ENCODE peak calls at places on chromosomes 12 and 14, in four cellular contexts. One of them, this sample, is unnamed.

GRCh38 chr14:102370305-102370809 is 7.6 kb downstream of the TECPR2 start:
- DNase-seq in lower lobe of right lung: peak; percentile 53
- DNase-seq in endodermal cell: peak; percentile 44
- DNase-seq in left lung: no peak
- DNase-seq in this sample: no peak

GRCh38 chr12:66753810-66754209 is 74.9 kb upstream of the GRIP1 start:
- DNase-seq in lower lobe of right lung: no peak
- DNase-seq in endodermal cell: no peak
- DNase-seq in left lung: no peak
- DNase-seq in this sample: no peak

GRCh38 chr14:75720828-75721227 is 59.8 kb downstream of the TTLL5 start:
- DNase-seq in lower lobe of right lung: no peak
- DNase-seq in endodermal cell: no peak
- DNase-seq in left lung: no peak
- DNase-seq in this sample: no peak

GRCh38 chr14:101174522-101174838 is 271.0 kb upstream of the RTL1 start:
- DNase-seq in lower lobe of right lung: no peak
- DNase-seq in endodermal cell: no peak
- DNase-seq in left lung: peak; percentile 82
- DNase-seq in this sample: peak; percentile 83

GRCh38 chr12:69055706-69056105 is 122.7 kb upstream of the CPM start:
- DNase-seq in lower lobe of right lung: no peak
- DNase-seq in endodermal cell: no peak
- DNase-seq in left lung: no peak
- DNase-seq in this sample: no peak

GRCh38 chr14:88437659-88438058 is 52.2 kb downstream of the SPATA7 start:
- DNase-seq in lower lobe of right lung: no peak
- DNase-seq in endodermal cell: no peak
- DNase-seq in left lung: no peak
- DNase-seq in this sample: no peak

GRCh38 chr12:102883204-102883799 is 33.7 kb downstream of the PAH start:
- DNase-seq in lower lobe of right lung: peak; percentile 52
- DNase-seq in endodermal cell: peak; percentile 93
- DNase-seq in left lung: no peak
- DNase-seq in this sample: no peak

GRCh38 chr12:4909397-4909733 is 340 bp upstream of the KCNA1 start:
- DNase-seq in lower lobe of right lung: no peak
- DNase-seq in endodermal cell: peak; percentile 78
- DNase-seq in left lung: peak; percentile 72
- DNase-seq in this sample: peak; percentile 85

GRCh38 chr12:105960319-105961076 is 178.3 kb downstream of the NUAK1 start:
- DNase-seq in lower lobe of right lung: peak; percentile 64
- DNase-seq in endodermal cell: no peak
- DNase-seq in left lung: no peak
- DNase-seq in this sample: no peak

GRCh38 chr14:95675486-95675885 is 10.7 kb upstream of the TCL1B start:
- DNase-seq in lower lobe of right lung: no peak
- DNase-seq in endodermal cell: no peak
- DNase-seq in left lung: no peak
- DNase-seq in this sample: no peak

GRCh38 chr12:48779869-48780268 is 9.0 kb downstream of the ADCY6 start:
- DNase-seq in lower lobe of right lung: no peak
- DNase-seq in endodermal cell: no peak
- DNase-seq in left lung: peak; percentile 8
- DNase-seq in this sample: no peak

GRCh38 chr14:76589246-76589645 is 172.0 kb upstream of the VASH1 start:
- DNase-seq in lower lobe of right lung: no peak
- DNase-seq in endodermal cell: no peak
- DNase-seq in left lung: no peak
- DNase-seq in this sample: no peak

GRCh38 chr14:63266106-63266505 is 52.6 kb downstream of the GPHB5 start:
- DNase-seq in lower lobe of right lung: no peak
- DNase-seq in endodermal cell: peak; percentile 75
- DNase-seq in left lung: no peak
- DNase-seq in this sample: no peak

GRCh38 chr12:16685107-16685506 is 79.1 kb upstream of the LMO3 start:
- DNase-seq in lower lobe of right lung: no peak
- DNase-seq in endodermal cell: no peak
- DNase-seq in left lung: no peak
- DNase-seq in this sample: no peak

GRCh38 chr12:109309441-109310246 is 560 bp upstream of the FOXN4 start:
- DNase-seq in lower lobe of right lung: no peak
- DNase-seq in endodermal cell: no peak
- DNase-seq in left lung: no peak
- DNase-seq in this sample: no peak

GRCh38 chr12:51368640-51369517 is 22.3 kb downstream of the GALNT6 start:
- DNase-seq in lower lobe of right lung: peak; percentile 64
- DNase-seq in endodermal cell: peak; percentile 79
- DNase-seq in left lung: peak; percentile 82
- DNase-seq in this sample: no peak

GRCh38 chr14:78286210-78286609 is 116.0 kb downstream of the NRXN3 start:
- DNase-seq in lower lobe of right lung: no peak
- DNase-seq in endodermal cell: peak; percentile 59
- DNase-seq in left lung: no peak
- DNase-seq in this sample: no peak

GRCh38 chr14:90760591-90761316 is 55.5 kb downstream of the TTC7B start:
- DNase-seq in lower lobe of right lung: no peak
- DNase-seq in endodermal cell: peak; percentile 61
- DNase-seq in left lung: no peak
- DNase-seq in this sample: peak; percentile 66

GRCh38 chr12:113697646-113698504 is 226.2 kb upstream of the LHX5 start:
- DNase-seq in lower lobe of right lung: no peak
- DNase-seq in endodermal cell: peak; percentile 78
- DNase-seq in left lung: no peak
- DNase-seq in this sample: no peak

GRCh38 chr14:105144666-105145380 is 23.8 kb downstream of the JAG2 start:
- DNase-seq in lower lobe of right lung: no peak
- DNase-seq in endodermal cell: peak; percentile 48
- DNase-seq in left lung: peak; percentile 70
- DNase-seq in this sample: no peak

GRCh38 chr12:6328945-6329692 is 12.8 kb downstream of the TNFRSF1A start:
- DNase-seq in lower lobe of right lung: no peak
- DNase-seq in endodermal cell: peak; percentile 88
- DNase-seq in left lung: no peak
- DNase-seq in this sample: no peak

GRCh38 chr14:103552011-103552797 is 10.3 kb downstream of the BAG5 start:
- DNase-seq in lower lobe of right lung: peak; percentile 68
- DNase-seq in endodermal cell: no peak
- DNase-seq in left lung: peak; percentile 80
- DNase-seq in this sample: no peak

GRCh38 chr14:31377433-31377832 is 42.9 kb downstream of the HEATR5A start:
- DNase-seq in lower lobe of right lung: no peak
- DNase-seq in endodermal cell: no peak
- DNase-seq in left lung: no peak
- DNase-seq in this sample: no peak

GRCh38 chr12:14207946-14208612 is 157.4 kb upstream of the ATF7IP start:
- DNase-seq in lower lobe of right lung: no peak
- DNase-seq in endodermal cell: no peak
- DNase-seq in left lung: no peak
- DNase-seq in this sample: no peak

GRCh38 chr14:21917699-21918436 is 244.2 kb upstream of the OR4E1 start:
- DNase-seq in lower lobe of right lung: no peak
- DNase-seq in endodermal cell: peak; percentile 68
- DNase-seq in left lung: no peak
- DNase-seq in this sample: no peak

GRCh38 chr14:73877790-73878189 is 8.9 kb upstream of the ZNF410 start:
- DNase-seq in lower lobe of right lung: peak; percentile 65
- DNase-seq in endodermal cell: no peak
- DNase-seq in left lung: no peak
- DNase-seq in this sample: no peak
- H3K9me3 ChIP-seq in lower lobe of right lung: no peaks in the 10 kb centered on the region
- H3K9me3 ChIP-seq in endodermal cell: no peaks in the 10 kb centered on the region
- H3K9me3 ChIP-seq in left lung: no peaks in the 10 kb centered on the region
- H3K9me3 ChIP-seq in this sample: no peaks in the 10 kb centered on the region

DNA sequence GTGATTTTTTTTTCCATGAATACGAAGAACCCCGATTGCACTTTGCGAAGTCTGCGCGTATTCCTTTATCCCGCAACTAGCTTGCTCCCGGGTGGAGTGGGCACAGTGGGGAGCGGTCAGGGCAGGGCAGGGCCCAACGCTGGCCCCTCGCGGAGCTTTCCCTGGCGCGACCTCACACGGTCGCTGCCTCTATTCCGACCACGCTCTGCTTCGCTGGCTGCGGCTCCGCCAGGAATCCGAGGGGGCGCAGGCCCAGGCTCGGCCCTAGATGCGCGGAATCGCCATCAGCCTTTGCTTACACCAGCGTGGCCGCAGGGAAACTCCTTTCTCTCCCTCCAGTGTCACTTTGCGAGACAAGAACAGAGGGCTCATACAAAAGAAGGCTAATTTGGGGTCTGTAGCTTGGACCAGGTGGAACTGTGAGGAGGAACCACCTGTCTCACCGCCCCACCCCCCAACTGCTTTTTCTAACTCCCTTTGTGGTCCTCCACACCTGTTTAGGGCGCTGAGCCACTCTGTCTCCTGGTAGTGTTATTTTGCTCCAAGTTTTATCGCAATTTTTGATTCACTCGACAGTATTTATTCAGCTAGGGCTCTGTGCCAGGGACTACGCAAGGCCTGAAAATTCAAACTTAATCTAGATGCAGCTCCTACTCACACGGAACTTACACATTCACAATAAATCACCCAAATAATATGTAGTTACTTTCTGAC is 3.1 kb upstream of the NKX2-1 start:
- DNase-seq in lower lobe of right lung: no peak
- DNase-seq in endodermal cell: peak; percentile 59
- DNase-seq in left lung: peak; percentile 66
- DNase-seq in this sample: peak; percentile 80
- H3K9me3 ChIP-seq in lower lobe of right lung: no peaks in the 10 kb centered on the region
- H3K9me3 ChIP-seq in endodermal cell: no peaks in the 10 kb centered on the region
- H3K9me3 ChIP-seq in left lung: no peaks in the 10 kb centered on the region
- H3K9me3 ChIP-seq in this sample: no peaks in the 10 kb centered on the region

DNA sequence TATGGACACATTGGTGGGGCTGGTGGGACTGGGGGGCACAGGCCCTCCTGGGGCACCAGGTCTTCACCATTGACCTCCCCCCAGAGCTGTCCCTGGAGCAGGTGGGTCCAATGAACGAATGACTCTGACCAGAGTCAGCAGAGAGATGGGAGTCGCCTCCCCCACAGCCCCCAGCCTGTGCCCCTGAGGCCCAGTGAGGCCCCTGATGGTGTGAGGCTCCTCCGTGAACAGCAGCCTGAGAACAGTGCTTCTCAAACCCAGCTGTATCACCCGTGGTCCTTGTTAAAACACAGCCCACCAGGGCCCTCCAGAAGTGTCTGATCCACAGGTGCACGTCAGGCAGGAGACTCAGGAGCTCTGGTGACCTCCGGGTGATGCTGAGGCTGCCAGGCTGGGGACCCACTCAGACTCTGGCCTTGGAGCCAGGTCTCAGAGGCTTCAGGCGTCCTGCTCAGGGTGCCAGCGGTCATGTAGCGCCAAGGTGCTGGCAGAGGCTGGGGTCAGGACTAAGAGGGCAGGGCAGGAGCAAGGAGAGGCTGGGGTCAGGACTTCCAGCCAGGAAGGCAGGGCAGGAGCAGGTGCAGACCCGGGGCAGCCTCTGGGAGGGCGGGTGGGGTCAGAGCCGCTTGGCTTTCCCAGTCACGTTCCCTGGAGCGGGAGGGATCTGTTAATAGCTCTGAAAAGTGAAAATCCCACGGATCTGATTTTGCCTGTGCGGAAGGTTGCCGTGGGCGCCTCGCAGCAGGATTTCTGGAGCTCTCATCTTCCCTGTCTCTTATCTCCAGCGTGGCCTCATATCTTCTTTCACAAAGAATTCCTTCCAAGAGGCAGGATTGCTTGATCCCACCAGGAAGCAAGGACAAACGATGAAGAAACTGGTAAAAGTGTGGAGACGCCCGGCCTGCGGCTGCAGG is 35.0 kb downstream of the GALNT9 start:
- DNase-seq in lower lobe of right lung: peak; percentile 27
- DNase-seq in endodermal cell: no peak
- DNase-seq in left lung: peak; percentile 37
- DNase-seq in this sample: no peak
- H3K9me3 ChIP-seq in lower lobe of right lung: no peaks in the 10 kb centered on the region
- H3K9me3 ChIP-seq in endodermal cell: peaks cover 58% of the 10 kb centered on the region
- H3K9me3 ChIP-seq in left lung: no peaks in the 10 kb centered on the region
- H3K9me3 ChIP-seq in this sample: no peaks in the 10 kb centered on the region

GRCh38 chr14:106809615-106810014 is 1283.2 kb downstream of the TMEM121 start:
- DNase-seq in lower lobe of right lung: no peak
- DNase-seq in endodermal cell: no peak
- DNase-seq in left lung: no peak
- DNase-seq in this sample: peak; percentile 78

GRCh38 chr14:106807493-106807892 is 1281.1 kb downstream of the TMEM121 start:
- DNase-seq in lower lobe of right lung: no peak
- DNase-seq in endodermal cell: no peak
- DNase-seq in left lung: no peak
- DNase-seq in this sample: peak; percentile 64

GRCh38 chr14:106808458-106808857 is 1282.1 kb downstream of the TMEM121 start:
- DNase-seq in lower lobe of right lung: no peak
- DNase-seq in endodermal cell: no peak
- DNase-seq in left lung: no peak
- DNase-seq in this sample: peak; percentile 57

GRCh38 chr14:106811167-106811566 is 1284.8 kb downstream of the TMEM121 start:
- DNase-seq in lower lobe of right lung: no peak
- DNase-seq in endodermal cell: no peak
- DNase-seq in left lung: no peak
- DNase-seq in this sample: peak; percentile 34

GRCh38 chr14:106808907-106809306 is 1282.5 kb downstream of the TMEM121 start:
- DNase-seq in lower lobe of right lung: no peak
- DNase-seq in endodermal cell: no peak
- DNase-seq in left lung: no peak
- DNase-seq in this sample: no peak
- H3K9me3 ChIP-seq in lower lobe of right lung: no peaks in the 10 kb centered on the region
- H3K9me3 ChIP-seq in endodermal cell: peaks cover 64% of the 10 kb centered on the region
- H3K9me3 ChIP-seq in left lung: no peaks in the 10 kb centered on the region
- H3K9me3 ChIP-seq in this sample: no peaks in the 10 kb centered on the region

GRCh38 chr12:132926417-132926833 is 29.7 kb downstream of the ZNF605 start:
- DNase-seq in lower lobe of right lung: no peak
- DNase-seq in endodermal cell: no peak
- DNase-seq in left lung: no peak
- DNase-seq in this sample: no peak

GRCh38 chr12:132923356-132923909 is 32.7 kb downstream of the ZNF605 start:
- DNase-seq in lower lobe of right lung: no peak
- DNase-seq in endodermal cell: no peak
- DNase-seq in left lung: no peak
- DNase-seq in this sample: no peak

GRCh38 chr12:132922676-132923075 is 33.4 kb downstream of the ZNF605 start:
- DNase-seq in lower lobe of right lung: no peak
- DNase-seq in endodermal cell: no peak
- DNase-seq in left lung: no peak
- DNase-seq in this sample: no peak

GRCh38 chr12:132925597-132926416 is 30.3 kb downstream of the ZNF605 start:
- DNase-seq in lower lobe of right lung: no peak
- DNase-seq in endodermal cell: no peak
- DNase-seq in left lung: no peak
- DNase-seq in this sample: no peak

DNA sequence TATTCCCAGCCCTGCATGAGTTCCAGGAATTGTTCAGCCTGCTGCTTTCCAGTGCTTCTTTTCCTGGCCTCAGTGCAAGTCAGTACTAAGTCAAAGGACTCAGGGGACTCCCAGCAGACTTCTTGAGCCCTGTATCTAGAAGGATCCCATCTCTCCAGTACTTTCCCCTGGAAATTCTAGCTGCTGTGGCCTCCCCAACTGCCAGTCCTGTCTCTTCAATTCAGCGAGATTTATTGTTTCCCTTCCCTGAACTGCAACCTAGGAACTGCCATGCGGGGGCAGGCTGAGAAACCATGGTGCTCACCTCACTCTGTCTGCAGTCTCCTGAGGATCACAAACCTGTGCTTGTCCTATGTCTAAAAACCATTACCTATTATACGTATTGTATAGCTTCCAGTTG is 31.8 kb downstream of the ZNF605 start:
- DNase-seq in lower lobe of right lung: no peak
- DNase-seq in endodermal cell: no peak
- DNase-seq in left lung: no peak
- DNase-seq in this sample: no peak
- H3K9me3 ChIP-seq in lower lobe of right lung: peaks cover 100% of the 10 kb centered on the region
- H3K9me3 ChIP-seq in endodermal cell: peaks cover 92% of the 10 kb centered on the region
- H3K9me3 ChIP-seq in left lung: peaks cover 100% of the 10 kb centered on the region
- H3K9me3 ChIP-seq in this sample: peaks cover 91% of the 10 kb centered on the region